ENCODE peak calls at places on chromosome 3, in five cellular contexts. V, D, S, Q and F are unnamed samples.

GRCh38 chr3:21634112-21634511 is 116.9 kb downstream of the ZNF385D start:
- DNase-seq in V (no peak), D (no peak), S (no peak), Q (no peak), F (no peak)

GRCh38 chr3:194496217-194496881 is 9.5 kb upstream of the ATP13A3 start:
- DNase-seq in V (no peak), D (no peak), S (no peak), Q (no peak), F (no peak)

GRCh38 chr3:18111702-18112311 is 313.3 kb downstream of the SATB1 start:
- DNase-seq in V (no peak), D (no peak), S (peak; percentile 29), Q (no peak), F (no peak)

GRCh38 chr3:98817546-98817945 is 54.4 kb downstream of the ST3GAL6 start:
- DNase-seq in V (no peak), D (no peak), S (peak; percentile 59), Q (peak; percentile 29), F (peak; percentile 57)

GRCh38 chr3:126349071-126349470 is 8.1 kb downstream of the KLF15 start:
- DNase-seq in V (no peak), D (no peak), S (no peak), Q (no peak), F (no peak)

GRCh38 chr3:197125601-197126000 is 96.0 kb upstream of the MELTF start:
- DNase-seq in V (no peak), D (no peak), S (peak; percentile 53), Q (no peak), F (peak; percentile 64)

GRCh38 chr3:62567097-62568021 is 194.0 kb upstream of the FEZF2 start:
- DNase-seq in V (no peak), D (no peak), S (peak; percentile 79), Q (no peak), F (peak; percentile 56)

GRCh38 chr3:6250167-6250566 is 610.7 kb upstream of the GRM7 start:
- DNase-seq in V (no peak), D (no peak), S (no peak), Q (no peak), F (no peak)

GRCh38 chr3:38454884-38455638 is 1.4 kb downstream of the ACVR2B start:
- DNase-seq in V (peak; percentile 89), D (peak; percentile 42), S (peak; percentile 27), Q (peak; percentile 82), F (peak; percentile 49)

GRCh38 chr3:45509038-45509767 is 85.3 kb upstream of the LIMD1 start:
- DNase-seq in V (peak; percentile 49), D (no peak), S (peak; percentile 99), Q (no peak), F (peak; percentile 99)

GRCh38 chr3:24678441-24678865 is 183.8 kb upstream of the THRB start:
- DNase-seq in V (no peak), D (peak; percentile 17), S (peak; percentile 74), Q (no peak), F (peak; percentile 97)

GRCh38 chr3:170699158-170700053 is 113.5 kb upstream of the SLC7A14 start:
- DNase-seq in V (no peak), D (no peak), S (no peak), Q (no peak), F (no peak)

GRCh38 chr3:184633185-184633584 is 71.6 kb downstream of the EPHB3 start:
- DNase-seq in V (no peak), D (no peak), S (no peak), Q (no peak), F (no peak)

GRCh38 chr3:46866032-46866595 is 2.9 kb upstream of the MYL3 start:
- DNase-seq in V (no peak), D (no peak), S (no peak), Q (no peak), F (no peak)

GRCh38 chr3:69250014-69250413 is 127.6 kb upstream of the LMOD3 start:
- DNase-seq in V (peak; percentile 62), D (no peak), S (no peak), Q (peak; percentile 69), F (peak; percentile 77)

GRCh38 chr3:58577269-58577821 is at the start of gene FAM107A:
- DNase-seq in V (peak; percentile 85), D (no peak), S (peak; percentile 49), Q (no peak), F (no peak)

GRCh38 chr3:115975353-115975752 is 352.0 kb downstream of the GAP43 start:
- DNase-seq in V (no peak), D (no peak), S (peak; percentile 91), Q (no peak), F (peak; percentile 88)

GRCh38 chr3:112508261-112508660 is 9.0 kb upstream of the BTLA start:
- DNase-seq in V (no peak), D (no peak), S (no peak), Q (no peak), F (no peak)

GRCh38 chr3:135056733-135057310 is 261.8 kb downstream of the EPHB1 start:
- DNase-seq in V (no peak), D (no peak), S (no peak), Q (no peak), F (no peak)

GRCh38 chr3:157700405-157700804 is 197.2 kb upstream of the VEPH1 start:
- DNase-seq in V (peak; percentile 35), D (no peak), S (peak; percentile 1), Q (no peak), F (no peak)

GRCh38 chr3:151203053-151203420 is at the start of gene GPR171:
- DNase-seq in V (no peak), D (no peak), S (no peak), Q (no peak), F (no peak)

GRCh38 chr3:195892355-195893120 is 15.8 kb downstream of the TNK2 start:
- DNase-seq in V (no peak), D (no peak), S (peak; percentile 71), Q (peak; percentile 36), F (peak; percentile 81)

GRCh38 chr3:52393959-52394670 is 50.8 kb downstream of the SEMA3G start:
- DNase-seq in V (no peak), D (no peak), S (no peak), Q (no peak), F (no peak)

GRCh38 chr3:113668015-113668414 is 28.4 kb downstream of the USF3 start:
- DNase-seq in V (no peak), D (no peak), S (peak; percentile 74), Q (no peak), F (peak; percentile 14)

GRCh38 chr3:76554717-76555116 is 485.2 kb upstream of the ROBO2 start:
- DNase-seq in V (no peak), D (no peak), S (peak; percentile 65), Q (no peak), F (peak; percentile 58)

GRCh38 chr3:170632780-170633179 is 46.9 kb upstream of the SLC7A14 start:
- DNase-seq in V (no peak), D (no peak), S (no peak), Q (no peak), F (no peak)

GRCh38 chr3:5264093-5264610 is 76.6 kb downstream of the EDEM1 start:
- DNase-seq in V (no peak), D (peak; percentile 30), S (peak; percentile 21), Q (no peak), F (peak; percentile 12)

GRCh38 chr3:194375473-194375872 is 5.9 kb upstream of the LRRC15 start:
- DNase-seq in V (peak; percentile 64), D (no peak), S (no peak), Q (no peak), F (peak; percentile 62)

GRCh38 chr3:17075907-17076306 is 191.2 kb downstream of the PLCL2 start:
- DNase-seq in V (no peak), D (no peak), S (no peak), Q (no peak), F (no peak)

GRCh38 chr3:141797819-141798405 is 34.7 kb downstream of the GRK7 start:
- DNase-seq in V (no peak), D (no peak), S (no peak), Q (no peak), F (no peak)

DNA sequence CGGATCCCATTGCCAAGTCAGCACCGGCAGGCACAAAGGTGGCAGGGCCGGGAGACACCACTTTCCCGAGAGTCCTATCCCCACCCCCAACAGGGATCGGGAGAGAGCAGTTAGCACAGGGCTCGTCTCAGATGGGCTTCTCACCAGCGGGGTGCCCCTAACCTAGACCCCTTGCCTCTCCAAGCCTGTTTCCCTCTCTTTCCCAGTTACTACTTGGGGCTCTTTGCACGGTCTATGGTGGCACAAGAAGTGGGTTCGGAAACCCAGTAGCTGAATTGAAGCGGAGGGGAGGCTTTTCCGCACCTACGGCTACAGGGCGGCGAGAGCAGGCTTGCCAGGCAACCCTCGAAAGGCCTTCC is 383 bp upstream of the EFCC1 start:
- DNase-seq in V (peak; percentile 50), D (no peak), S (no peak), Q (no peak), F (no peak)
- H3K23ac ChIP-seq in V (no peak overlapping the region), D (no peak overlapping the region), S (no peak overlapping the region), Q (peak overlapping the region; percentile 28), F (no peak overlapping the region)

DNA sequence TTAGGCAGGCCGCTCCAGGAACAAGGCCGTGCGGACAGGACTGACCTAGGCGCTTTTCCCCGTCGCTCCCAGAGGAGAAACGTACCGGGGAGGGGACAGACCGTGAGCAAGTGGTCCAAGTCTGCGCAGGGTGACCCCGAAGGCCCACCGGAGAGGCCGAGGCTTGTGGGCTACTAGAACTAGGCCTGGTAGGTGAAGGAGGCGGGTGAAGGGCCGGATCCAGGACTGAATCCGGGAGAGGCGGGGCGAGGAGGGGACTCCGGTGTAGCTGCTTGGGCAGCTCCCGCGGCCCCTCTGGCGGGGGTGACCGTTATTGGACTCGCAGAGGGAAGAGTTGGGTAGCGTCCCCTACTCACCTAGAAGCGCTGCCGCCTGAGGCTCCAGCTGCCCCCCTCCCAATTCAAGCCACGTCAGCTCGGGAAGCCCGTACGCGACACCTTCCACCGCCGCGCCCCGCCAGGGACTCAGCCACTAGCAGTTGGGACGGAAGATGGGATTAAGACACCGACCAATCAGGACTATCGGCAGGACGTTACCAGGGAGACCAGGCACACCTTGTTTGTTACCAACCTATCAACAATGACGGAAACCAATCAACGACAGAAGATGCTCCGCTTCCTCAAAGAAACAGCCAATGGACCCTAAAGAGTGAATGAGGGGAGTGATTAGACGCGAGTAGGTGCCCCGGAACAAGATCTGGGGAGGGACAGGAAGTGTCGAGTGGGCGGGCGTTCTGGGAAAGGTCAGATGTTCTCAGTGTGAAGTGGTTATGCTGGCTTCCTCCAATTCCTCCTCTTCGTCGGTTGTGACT is at the start of gene GOLGB1:
- DNase-seq in V (peak; percentile 98), D (peak; percentile 99), S (peak; percentile 100), Q (peak; percentile 98), F (peak; percentile 100)
- H2BK5ac ChIP-seq in V (no peak within 1 kb of the TSS), D (peak within 1 kb of the TSS; percentile 68), S (peak within 1 kb of the TSS; percentile 60), Q (peak within 1 kb of the TSS; percentile 77), F (peak within 1 kb of the TSS; percentile 48)

GRCh38 chr3:174883881-174884675 is 24.9 kb downstream of the NAALADL2 start:
- DNase-seq in V (no peak), D (peak; percentile 60), S (no peak), Q (no peak), F (no peak)
- H3K14ac ChIP-seq in V (no peak overlapping the region), D (no peak overlapping the region), S (no peak overlapping the region), Q (no peak overlapping the region), F (peak overlapping the region; percentile 48)

DNA sequence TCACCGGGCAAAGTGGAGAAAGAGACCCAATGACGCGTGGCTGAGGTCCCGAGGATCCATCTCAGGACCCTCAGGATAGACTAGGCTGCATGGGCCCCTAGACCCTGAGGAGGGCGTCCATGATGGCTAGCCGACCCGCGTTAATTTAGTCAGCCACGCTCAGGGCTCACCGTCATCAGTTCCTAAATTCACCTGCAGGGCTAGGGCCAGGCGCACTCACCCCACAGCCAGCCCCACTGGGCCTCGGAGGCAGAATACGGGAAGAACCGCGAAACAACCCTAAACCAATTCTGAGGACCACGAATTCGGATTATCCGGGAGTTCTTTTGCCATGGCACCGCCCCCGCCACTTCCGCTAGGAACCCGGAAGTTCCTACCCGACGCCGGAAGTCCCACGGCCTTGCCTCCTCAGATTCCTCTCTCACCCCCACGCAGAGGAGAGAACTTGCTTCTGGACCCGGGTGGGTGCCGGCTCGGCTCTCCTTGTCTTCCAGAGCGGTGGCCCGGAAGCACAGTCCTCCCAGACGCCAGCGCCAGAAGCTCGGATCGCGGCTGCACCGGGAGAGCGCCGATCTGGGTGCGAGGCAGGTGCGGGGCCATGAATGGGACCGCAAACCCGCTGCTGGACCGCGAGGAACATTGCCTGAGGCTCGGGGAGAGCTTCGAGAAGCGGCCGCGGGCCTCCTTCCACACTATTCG is at the start of the genes EAF1 and METTL6:
- DNase-seq in V (peak; percentile 79), D (peak; percentile 81), S (peak; percentile 74), Q (peak; percentile 65), F (peak; percentile 85)
- H3K23ac ChIP-seq in V (no peak within 1 kb of the TSS), D (no peak within 1 kb of the TSS), S (peak within 1 kb of the TSS; percentile 87), Q (peak within 1 kb of the TSS; percentile 63), F (peak within 1 kb of the TSS; percentile 86)